ENCODE peak calls at places on chromosomes 3 and 15, in eight cellular contexts. W is CD8-positive, alpha-beta T cell; M is uterus; Q is heart left ventricle; O is PC-3; B is heart right ventricle; G is Panc1; L is endothelial cell of umbilical vein. P is an unnamed sample.

GRCh38 chr3:33277193-33277882 is at the start of gene FBXL2:
- DNase-seq in W (no peak), Q (peak), O (peak), B (peak), G (no peak), L (peak), M (peak), P (peak)

GRCh38 chr15:64857421-64857820 is 15.7 kb downstream of the PLEKHO2 start:
- DNase-seq in Q (no peak), W (no peak), O (no peak), L (no peak), B (no peak), M (no peak), G (no peak), P (no peak)

GRCh38 chr15:40932146-40932545 is 3.0 kb downstream of the DLL4 start:
- DNase-seq in W (no peak), O (no peak), L (no peak), Q (no peak), M (no peak), B (no peak), G (no peak), P (no peak)

GRCh38 chr3:184592411-184593200 is 31.0 kb downstream of the EPHB3 start:
- DNase-seq in W (no peak), L (no peak), G (no peak), Q (no peak), B (no peak), M (peak), O (no peak), P (no peak)

GRCh38 chr15:66269326-66270090 is 16.0 kb upstream of the MEGF11 start:
- DNase-seq in O (peak), M (no peak), B (no peak), W (no peak), Q (no peak), G (no peak), L (peak), P (no peak)

GRCh38 chr3:27253831-27254230 is 115.4 kb downstream of the NEK10 start:
- DNase-seq in Q (peak), O (peak), M (no peak), B (no peak), W (no peak), G (no peak), L (peak), P (no peak)

GRCh38 chr3:48395714-48396113 is 23.7 kb downstream of the FBXW12 start:
- DNase-seq in M (no peak), W (no peak), B (no peak), Q (no peak), G (no peak), L (no peak), O (no peak), P (no peak)

GRCh38 chr3:197000211-197000610 is 29.4 kb downstream of the MELTF start:
- DNase-seq in O (no peak), Q (no peak), M (no peak), L (no peak), W (no peak), B (no peak), G (no peak), P (no peak)

GRCh38 chr3:67650084-67650483 is 4.3 kb downstream of the SUCLG2 start:
- DNase-seq in O (no peak), W (no peak), B (no peak), G (no peak), L (no peak), Q (no peak), M (no peak), P (no peak)

GRCh38 chr15:60957111-60957510 is 272.0 kb downstream of the RORA start:
- DNase-seq in B (no peak), Q (no peak), W (no peak), O (no peak), G (no peak), M (no peak), L (no peak), P (no peak)

GRCh38 chr3:157544501-157545139 is 41.4 kb upstream of the VEPH1 start:
- DNase-seq in Q (no peak), M (no peak), W (no peak), L (no peak), G (no peak), O (no peak), B (no peak), P (no peak)

GRCh38 chr3:61650719-61651118 is 89.3 kb downstream of the PTPRG start:
- DNase-seq in G (no peak), M (no peak), O (no peak), B (no peak), Q (no peak), W (no peak), L (no peak), P (no peak)

DNA sequence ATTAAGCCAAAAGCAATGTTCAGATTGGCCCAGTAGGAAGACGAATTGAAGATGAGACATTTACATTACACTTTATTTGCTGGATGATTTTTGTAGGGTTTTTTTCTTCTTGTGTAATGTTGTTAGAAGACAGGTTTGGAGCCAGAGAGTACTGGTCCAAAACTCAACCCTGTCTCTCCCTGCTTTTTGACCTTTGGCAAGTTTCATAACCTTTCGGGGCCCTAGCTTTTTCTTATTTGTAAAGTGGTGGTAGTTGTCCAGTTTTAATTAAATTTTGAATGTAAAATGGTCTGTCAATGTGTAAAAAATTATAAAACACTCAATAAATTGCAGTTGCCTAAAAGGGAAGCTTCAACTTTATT is 29.5 kb downstream of the PDE8A start:
- DNase-seq in W (no peak), M (no peak), O (no peak), L (no peak), G (no peak), Q (no peak), B (no peak), P (no peak)
- H3K27ac ChIP-seq in W (no peak), M (peak), O (no peak), L (peak), G (no peak), Q (peak), B (peak), P (peak)

GRCh38 chr15:90230610-90231009 is 3.1 kb downstream of the CIB1 start:
- DNase-seq in L (no peak), W (no peak), O (no peak), M (no peak), Q (no peak), G (no peak), B (no peak), P (no peak)
- H3K4me3 ChIP-seq in L (no peak), W (peak), O (no peak), M (no peak), Q (no peak), G (peak), B (no peak), P (peak)

DNA sequence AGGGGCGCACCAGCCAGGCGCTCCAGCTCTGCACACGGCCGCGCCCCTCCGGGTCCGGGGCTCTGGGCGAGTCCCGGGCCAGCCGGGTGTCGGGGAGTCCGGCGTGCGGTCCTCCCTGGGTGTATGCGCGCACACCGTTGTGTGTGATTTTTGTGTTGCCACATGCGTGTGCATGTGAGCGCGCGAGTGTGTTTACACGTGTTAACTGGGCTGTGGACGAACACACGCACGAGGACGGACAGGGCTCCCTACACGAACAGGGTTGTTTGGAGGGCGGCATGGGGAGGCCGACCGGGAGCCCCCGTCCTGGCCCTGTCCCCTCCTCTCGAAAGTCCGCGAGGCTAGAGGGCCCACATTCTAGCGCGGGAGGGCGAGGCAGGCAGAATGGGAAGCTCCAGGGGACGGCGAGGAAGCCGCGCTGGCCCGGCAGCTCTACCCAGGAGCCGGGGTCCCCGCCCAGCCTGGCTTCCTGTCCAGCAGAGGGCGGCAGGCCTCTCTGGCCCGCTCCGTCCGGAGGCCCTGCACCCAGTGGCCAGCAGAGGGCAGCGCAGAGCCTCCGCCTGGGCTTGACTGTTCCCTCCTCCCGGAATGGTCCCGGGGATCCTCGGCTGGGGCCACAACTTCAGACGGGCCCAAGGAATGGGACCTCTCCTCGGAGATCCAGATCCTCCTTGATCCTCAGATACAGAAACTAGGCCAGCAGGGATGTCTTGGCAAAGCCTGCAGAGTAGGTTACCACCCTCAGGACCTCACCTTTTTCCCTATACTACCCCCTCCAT is 611 bp upstream of the LINGO1 start:
- DNase-seq in M (peak), L (peak), G (peak), B (peak), Q (peak), W (peak), O (peak), P (peak)
- H3K27ac ChIP-seq in M (peak), L (no peak), G (no peak), B (no peak), Q (no peak), W (no peak), O (no peak), P (no peak)

GRCh38 chr15:89409184-89409992 is 74.8 kb upstream of the POLG start:
- DNase-seq in M (no peak), L (no peak), Q (no peak), G (no peak), W (no peak), B (no peak), O (no peak), P (no peak)

GRCh38 chr15:89406218-89406716 is 71.6 kb upstream of the POLG start:
- DNase-seq in L (no peak), O (no peak), Q (no peak), M (no peak), B (no peak), W (no peak), G (no peak), P (no peak)

GRCh38 chr15:89406756-89407650 is 72.4 kb upstream of the POLG start:
- DNase-seq in O (no peak), L (no peak), Q (no peak), M (no peak), G (no peak), B (no peak), W (no peak), P (no peak)

GRCh38 chr15:89409993-89410767 is 75.6 kb upstream of the POLG start:
- DNase-seq in Q (no peak), M (no peak), W (no peak), B (no peak), O (no peak), L (no peak), G (no peak), P (no peak)

DNA sequence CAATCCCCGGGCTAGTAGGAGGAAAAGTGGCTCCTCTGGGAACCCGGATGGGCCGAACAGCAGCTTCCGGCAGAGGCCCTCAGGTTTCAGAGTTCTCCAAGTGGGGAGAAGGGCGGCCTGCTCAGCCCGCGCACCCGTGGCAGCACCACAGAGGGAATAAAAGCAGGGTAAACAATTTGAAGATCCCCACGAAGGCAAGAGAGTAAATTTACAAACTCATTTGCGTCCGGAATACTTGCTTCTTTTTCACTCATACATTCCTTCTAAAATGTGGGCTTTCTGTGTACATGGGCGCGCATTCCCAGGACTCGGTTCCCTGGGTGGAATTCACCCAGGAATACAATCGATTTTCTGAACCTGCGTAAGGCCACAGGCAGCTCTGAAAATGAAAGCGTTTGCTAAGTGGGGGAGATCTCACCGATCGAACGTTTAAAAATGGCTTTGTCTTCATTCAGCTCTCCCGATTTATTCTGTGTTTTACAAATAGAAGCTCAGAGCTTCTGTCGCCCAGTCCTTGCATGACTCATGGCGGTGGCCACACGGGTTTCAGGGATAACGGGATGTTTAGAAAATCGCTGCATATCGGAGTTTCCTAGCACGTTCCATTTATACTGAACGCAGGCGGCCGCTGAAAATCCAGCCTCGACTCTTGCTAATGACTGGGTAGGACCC is 74.0 kb upstream of the POLG start:
- DNase-seq in M (no peak), Q (no peak), G (no peak), B (no peak), O (no peak), W (no peak), L (peak), P (no peak)
- H3K4me3 ChIP-seq in M (peak), Q (peak), G (no peak), B (peak), O (no peak), W (peak), L (no peak), P (peak)

DNA sequence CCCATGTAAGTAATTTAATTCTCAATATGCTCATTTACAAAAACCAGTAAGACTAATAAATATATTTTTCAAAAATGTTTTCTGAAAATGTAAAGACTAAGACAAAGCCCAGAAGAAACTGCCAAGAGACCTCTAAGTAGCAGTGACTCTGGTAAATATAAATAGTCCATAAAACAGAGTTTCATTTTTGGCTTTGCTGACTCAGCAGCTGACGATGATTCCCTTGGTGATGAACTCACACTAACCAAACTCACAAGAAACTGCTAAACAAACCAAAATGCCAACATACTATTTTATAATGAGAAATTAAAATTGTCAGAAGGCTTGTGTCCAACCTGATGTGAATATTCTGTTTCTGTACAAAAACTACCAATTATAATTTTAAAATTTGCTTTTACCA is 31.5 kb upstream of the IMPG2 start:
- DNase-seq in O (peak), W (no peak), G (no peak), B (no peak), M (no peak), L (no peak), Q (no peak), P (no peak)
- H3K27ac ChIP-seq in O (no peak), W (no peak), G (no peak), B (no peak), M (no peak), L (no peak), Q (no peak), P (no peak)

GRCh38 chr3:57586778-57587177 is 10.4 kb downstream of the ARF4 start:
- DNase-seq in M (no peak), B (no peak), W (no peak), Q (no peak), L (no peak), O (no peak), G (no peak), P (no peak)
- H3K4me3 ChIP-seq in M (no peak), B (no peak), W (no peak), Q (no peak), L (no peak), O (no peak), G (no peak), P (no peak)

DNA sequence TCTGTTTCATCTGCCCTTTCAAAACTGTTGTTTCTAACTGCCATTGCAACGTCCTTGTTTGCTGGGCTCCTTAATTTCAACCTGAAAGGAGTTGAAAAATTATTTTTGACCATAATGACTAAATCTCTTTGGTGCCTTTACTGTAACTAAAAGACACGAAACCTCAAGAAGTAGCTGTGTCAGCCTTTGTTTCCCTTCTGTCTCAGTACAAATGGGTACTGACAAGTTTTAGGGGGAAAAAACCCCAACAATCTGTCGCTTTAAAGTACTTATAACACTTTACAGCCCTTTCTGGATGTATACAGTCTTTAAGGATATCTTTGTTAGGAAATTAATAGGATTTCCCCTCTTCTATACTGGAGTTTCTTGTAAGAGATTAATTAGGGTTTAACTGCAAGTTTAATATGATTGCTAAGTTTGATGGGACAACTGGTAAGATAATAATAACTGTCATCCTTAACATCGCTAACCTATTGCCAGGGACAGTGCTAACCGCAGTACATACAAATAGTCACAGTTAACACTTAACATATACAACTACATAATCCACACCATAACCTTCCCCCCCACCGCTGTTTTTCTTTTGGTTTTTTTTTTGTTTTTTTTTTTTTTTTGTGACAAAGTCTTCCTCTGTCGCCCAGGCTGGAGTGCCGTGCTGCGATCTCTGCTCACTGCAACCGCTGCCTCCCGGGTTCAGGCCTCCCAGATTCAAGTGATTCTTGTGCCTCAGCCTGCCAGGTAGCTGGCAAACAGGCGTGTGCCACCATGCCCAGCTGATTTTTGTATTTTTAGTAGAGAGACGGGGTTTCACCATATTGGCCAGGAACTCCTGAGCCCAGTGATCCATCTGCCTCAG is 1.7 kb downstream of the GXYLT2 start:
- DNase-seq in Q (no peak), B (no peak), W (no peak), L (no peak), M (no peak), O (no peak), G (no peak), P (no peak)
- H3K27ac ChIP-seq in Q (no peak), B (no peak), W (no peak), L (no peak), M (peak), O (no peak), G (peak), P (peak)

GRCh38 chr3:187781001-187781400 is 35.7 kb upstream of the BCL6 start:
- DNase-seq in W (no peak), G (no peak), B (no peak), Q (no peak), O (no peak), M (no peak), L (no peak), P (no peak)
- H3K4me3 ChIP-seq in W (no peak), G (no peak), B (no peak), Q (no peak), O (no peak), M (no peak), L (no peak), P (no peak)